ENCODE peak calls at places on chromosome X, in nine cellular contexts. A is MM.1S, O is GM23248, D is DND-41, Z is mammary epithelial cell, B is fibroblast of lung, Y is astrocyte, L is PC-3, K is HepG2. I is an unnamed sample. For H3K27me3, the result is how much of the 10 kb centered on the place peaks cover.

GRCh38 chrX:150546711-150547153 is 21.7 kb upstream of the MTM1 start:
- DNase-seq in A (no peak), O (peak), D (peak), Z (no peak), B (no peak), Y (no peak), L (no peak), K (no peak), I (peak)

GRCh38 chrX:136397001-136397400 is 90.7 kb upstream of the BRS3 start:
- DNase-seq in A (no peak), O (no peak), D (no peak), Z (no peak), B (no peak), Y (no peak), L (peak), K (peak), I (no peak)

GRCh38 chrX:15579778-15580747 is 20.7 kb downstream of the ACE2 start:
- DNase-seq in A (no peak), O (no peak), D (no peak), Z (peak), B (peak), Y (peak), L (no peak), K (no peak), I (peak)

GRCh38 chrX:17373337-17373736 is 1.7 kb upstream of the NHS start:
- DNase-seq in A (no peak), O (no peak), D (no peak), Z (no peak), B (no peak), Y (no peak), L (no peak), K (no peak), I (no peak)

GRCh38 chrX:38561951-38562719 is 793 bp downstream of the TSPAN7 start:
- DNase-seq in A (no peak), O (peak), D (peak), Z (no peak), B (no peak), Y (no peak), L (no peak), K (peak), I (peak)

GRCh38 chrX:104659037-104659744 is 93.2 kb downstream of the IL1RAPL2 start:
- DNase-seq in A (no peak), O (no peak), D (no peak), Z (peak), B (peak), Y (peak), L (peak), K (no peak), I (no peak)

GRCh38 chrX:22278375-22278774 is 5.7 kb downstream of the CBLL2 start:
- DNase-seq in A (no peak), O (no peak), D (no peak), Z (peak), B (no peak), Y (no peak), L (peak), K (no peak), I (no peak)

GRCh38 chrX:42290608-42291007 is 367.3 kb upstream of the CASK start:
- DNase-seq in A (no peak), O (peak), D (no peak), Z (no peak), B (no peak), Y (no peak), L (peak), K (peak), I (no peak)

GRCh38 chrX:23012162-23012561 is 12.4 kb downstream of the DDX53 start:
- DNase-seq in A (no peak), O (no peak), D (peak), Z (no peak), B (no peak), Y (no peak), L (no peak), K (no peak), I (no peak)

GRCh38 chrX:152958047-152958446 is 35.9 kb downstream of the PNMA5 start:
- DNase-seq in A (no peak), O (peak), D (no peak), Z (no peak), B (peak), Y (peak), L (peak), K (no peak), I (no peak)

GRCh38 chrX:52346462-52347165 is 22.2 kb upstream of the XAGE2 start:
- DNase-seq in A (no peak), O (peak), D (no peak), Z (peak), B (peak), Y (no peak), L (peak), K (no peak), I (no peak)

GRCh38 chrX:135185795-135186443 is 14.7 kb upstream of the CT55 start:
- DNase-seq in A (peak), O (peak), D (peak), Z (peak), B (peak), Y (peak), L (peak), K (peak), I (peak)

GRCh38 chrX:1455948-1456280 is 3.2 kb upstream of the ASMTL start:
- DNase-seq in A (no peak), O (no peak), D (no peak), Z (no peak), B (no peak), Y (no peak), L (no peak), K (no peak), I (no peak)

GRCh38 chrX:109624641-109625311 is at the start of gene KCNE5:
- DNase-seq in A (no peak), O (peak), D (no peak), Z (no peak), B (peak), Y (no peak), L (no peak), K (no peak), I (peak)

GRCh38 chrX:18983711-18984380 is at the start of gene PHKA2:
- DNase-seq in A (peak), O (peak), D (no peak), Z (peak), B (no peak), Y (peak), L (peak), K (peak), I (peak)

GRCh38 chrX:69109706-69110635 is 55.3 kb downstream of the PJA1 start:
- DNase-seq in A (no peak), O (peak), D (no peak), Z (peak), B (peak), Y (peak), L (peak), K (no peak), I (peak)

GRCh38 chrX:123788744-123789143 is 55.9 kb upstream of the THOC2 start:
- DNase-seq in A (no peak), O (no peak), D (no peak), Z (no peak), B (no peak), Y (no peak), L (no peak), K (no peak), I (no peak)

GRCh38 chrX:124300412-124300811 is 32.0 kb upstream of the TEX13D start:
- DNase-seq in A (no peak), O (no peak), D (no peak), Z (no peak), B (no peak), Y (no peak), L (no peak), K (no peak), I (no peak)

GRCh38 chrX:87049567-87049966 is 468.0 kb upstream of the KLHL4 start:
- DNase-seq in A (no peak), O (no peak), D (no peak), Z (no peak), B (no peak), Y (no peak), L (no peak), K (no peak), I (no peak)

GRCh38 chrX:43969504-43970501 is 3.4 kb downstream of the NDP start:
- DNase-seq in A (no peak), O (peak), D (no peak), Z (no peak), B (peak), Y (peak), L (peak), K (no peak), I (no peak)

GRCh38 chrX:12894074-12894691 is 12.2 kb upstream of the TLR8 start:
- DNase-seq in A (peak), O (peak), D (peak), Z (no peak), B (no peak), Y (no peak), L (peak), K (peak), I (peak)

GRCh38 chrX:113510586-113510985 is 670.0 kb upstream of the AMOT start:
- DNase-seq in A (no peak), O (peak), D (no peak), Z (no peak), B (peak), Y (no peak), L (no peak), K (no peak), I (no peak)

GRCh38 chrX:28135378-28136047 is 154.3 kb upstream of the DCAF8L1 start:
- DNase-seq in A (no peak), O (no peak), D (no peak), Z (no peak), B (peak), Y (peak), L (peak), K (no peak), I (no peak)

GRCh38 chrX:152861116-152861515 is 30.3 kb downstream of the NSDHL start:
- DNase-seq in A (no peak), O (no peak), D (no peak), Z (no peak), B (peak), Y (peak), L (peak), K (no peak), I (no peak)

DNA sequence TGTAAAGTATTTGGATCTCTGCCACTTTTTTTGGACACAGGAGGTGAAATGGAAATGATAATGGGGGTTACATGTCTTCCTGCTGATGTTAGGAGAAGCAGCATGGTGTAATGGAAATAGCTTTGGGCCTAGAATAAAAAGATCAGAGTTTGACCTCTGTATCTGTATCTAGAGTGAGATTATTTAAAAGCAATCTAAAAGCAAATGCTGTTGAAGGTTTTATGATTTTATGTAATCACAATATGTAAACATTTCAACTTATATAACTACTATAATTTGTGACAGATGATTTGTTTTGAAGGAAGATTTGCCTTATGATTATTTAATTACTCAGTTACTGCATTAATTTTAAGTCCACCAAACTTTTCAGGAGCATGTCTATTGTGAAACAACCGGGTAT is 3.4 kb downstream of the COL4A5 start:
- DNase-seq in A (no peak), O (no peak), D (no peak), Z (no peak), B (no peak), Y (no peak), L (no peak), K (no peak), I (no peak)
- H3K27me3 ChIP-seq in A (under half), O (under half), D (under half), Z (under half), B (under half), Y (under half), L (under half), K (under half), I (under half)

DNA sequence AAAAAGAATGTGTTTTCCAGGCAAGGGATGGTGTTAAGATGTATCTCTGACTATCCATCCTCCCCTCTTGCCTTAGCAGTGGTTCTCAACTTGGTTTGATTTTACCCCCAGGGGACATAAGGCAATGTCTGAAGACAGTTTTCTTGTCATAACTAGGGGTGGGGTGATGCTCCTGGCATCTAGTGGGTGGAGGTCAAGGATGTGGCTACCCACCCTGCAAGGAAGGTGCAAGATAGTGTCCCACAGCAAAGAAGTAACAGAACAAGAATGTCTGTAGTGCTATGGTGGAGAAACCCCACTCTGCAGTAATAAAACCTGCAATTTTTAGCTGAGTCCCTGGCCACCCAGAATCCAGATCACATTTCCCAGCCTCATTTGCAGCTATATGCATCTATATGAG is 81.2 kb upstream of the TBL1X start:
- DNase-seq in A (no peak), O (no peak), D (no peak), Z (no peak), B (no peak), Y (no peak), L (no peak), K (no peak), I (no peak)
- H3K4me3 ChIP-seq in A (no peak), O (no peak), D (no peak), Z (no peak), B (no peak), Y (no peak), L (no peak), K (no peak), I (no peak)

DNA sequence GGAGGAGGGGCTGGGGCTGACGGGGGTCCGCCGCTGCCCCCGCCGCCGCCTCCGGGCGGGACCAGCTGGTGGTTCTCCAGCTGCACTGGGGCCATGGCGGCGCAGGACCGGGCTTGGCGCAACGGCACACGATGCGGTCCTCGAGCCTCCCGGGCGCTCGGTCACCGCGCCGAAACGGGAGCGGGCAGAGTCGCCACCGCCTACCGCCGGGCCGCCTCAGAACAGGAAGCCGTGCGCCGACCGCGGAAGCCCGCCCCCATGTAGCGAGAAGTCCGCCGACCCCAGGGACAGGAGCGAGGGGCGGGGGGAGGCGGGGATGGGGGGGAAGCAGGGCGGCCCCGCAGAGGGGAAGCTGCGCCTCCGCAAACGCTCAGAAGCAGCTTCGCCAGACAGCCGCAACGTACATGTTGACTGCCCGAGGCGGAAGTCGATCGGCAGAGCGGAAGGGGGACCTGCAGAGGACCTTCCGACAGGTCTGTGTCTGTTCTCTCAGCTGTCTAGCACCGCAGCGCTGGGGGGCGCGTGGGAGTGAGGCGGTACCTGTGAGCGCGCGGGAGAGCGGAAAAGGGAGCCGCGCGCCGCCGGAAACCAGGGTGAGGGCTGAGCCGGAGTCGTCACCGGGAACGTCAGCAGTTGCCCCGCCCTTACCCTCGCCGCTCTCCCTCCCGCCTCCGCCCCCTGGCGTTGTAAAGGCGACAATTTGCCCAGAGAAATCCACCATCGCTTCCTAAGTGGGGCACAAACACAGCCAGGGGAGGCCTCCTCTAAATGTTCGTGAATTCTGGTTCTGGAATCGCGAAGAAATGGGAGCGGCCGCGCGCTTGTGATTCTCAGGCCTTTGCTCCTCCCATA is at the start of gene MED14:
- DNase-seq in A (peak), O (peak), D (peak), Z (peak), B (peak), Y (peak), L (peak), K (peak), I (peak)
- TF ChIP-seq EZH2 in A (no peak), O (no peak), D (no peak), Z (no peak), B (no peak), Y (no peak), L (no peak), K (no peak), I (no peak)

GRCh38 chrX:119997570-119997969 is 54.0 kb upstream of the NKAP start:
- DNase-seq in A (peak), O (no peak), D (no peak), Z (no peak), B (no peak), Y (no peak), L (no peak), K (no peak), I (no peak)
- H3K27me3 ChIP-seq in A (under half), O (half or more), D (under half), Z (under half), B (under half), Y (half or more), L (half or more), K (under half), I (half or more)

GRCh38 chrX:78109458-78109857 is 5.4 kb downstream of the PGK1 start:
- DNase-seq in A (no peak), O (no peak), D (no peak), Z (no peak), B (no peak), Y (no peak), L (no peak), K (no peak), I (no peak)
- H3K4me3 ChIP-seq in A (no peak), O (peak), D (peak), Z (no peak), B (no peak), Y (no peak), L (peak), K (peak), I (no peak)

DNA sequence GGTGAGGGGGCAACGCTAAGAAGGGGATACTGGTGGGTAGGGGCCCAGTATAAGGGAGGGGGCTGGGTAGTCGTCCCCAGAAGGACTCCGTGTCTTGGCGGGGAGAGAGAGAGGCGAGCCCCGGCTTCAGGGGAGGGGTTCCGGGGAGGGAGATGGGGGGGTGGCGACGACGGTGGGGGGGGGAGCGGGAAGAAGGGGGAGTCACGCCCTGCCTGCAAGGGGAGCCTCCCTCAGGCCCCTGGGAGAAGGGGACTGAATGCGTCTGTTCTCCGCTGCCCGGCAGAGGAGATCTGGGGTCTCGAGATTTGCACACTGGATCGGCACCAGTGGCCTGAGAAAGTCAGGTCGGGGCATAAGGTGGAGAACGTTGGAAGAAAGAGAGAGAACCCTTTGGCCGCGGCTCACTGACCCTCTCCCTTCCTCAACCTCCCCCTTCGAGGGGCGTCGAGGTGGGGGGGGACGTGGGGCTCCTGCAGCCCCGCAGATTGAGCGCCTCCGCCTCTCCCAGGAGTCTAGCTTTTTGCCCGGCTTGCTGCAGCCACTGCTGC is 609 bp upstream of the BCORL1 start:
- DNase-seq in A (no peak), O (no peak), D (no peak), Z (no peak), B (no peak), Y (no peak), L (no peak), K (no peak), I (no peak)
- TF ChIP-seq EZH2 in A (no peak), O (no peak), D (no peak), Z (no peak), B (no peak), Y (no peak), L (no peak), K (no peak), I (no peak)

GRCh38 chrX:48989483-48989882 is 12.6 kb downstream of the GRIPAP1 start:
- DNase-seq in A (no peak), O (no peak), D (no peak), Z (no peak), B (no peak), Y (no peak), L (no peak), K (no peak), I (no peak)
- H3K27me3 ChIP-seq in A (under half), O (under half), D (under half), Z (under half), B (under half), Y (under half), L (under half), K (under half), I (under half)